ENCODE peak calls at places on chromosomes 1 and 21, in five cellular contexts. F is IMR-90; L is CD4-positive, alpha-beta memory T cell; I is gastrocnemius medialis; X is heart right ventricle. O is an unnamed sample. For H3K9me3, the result is how much of the 10 kb centered on the place peaks cover.

GRCh38 chr1:164635784-164636729 is 77.1 kb downstream of the PBX1 start:
- DNase-seq in I (peak), F (no peak), L (no peak), X (no peak), O (no peak)

GRCh38 chr1:78236711-78237110 is 190.9 kb downstream of the GIPC2 start:
- DNase-seq in F (peak), L (no peak), X (no peak), I (no peak), O (no peak)

GRCh38 chr1:236090741-236091147 is 25.9 kb upstream of the NID1 start:
- DNase-seq in I (no peak), L (no peak), X (no peak), F (peak), O (no peak)

GRCh38 chr1:114209971-114210370 is 56.3 kb upstream of the SYT6 start:
- DNase-seq in X (no peak), L (no peak), I (no peak), F (no peak), O (no peak)

GRCh38 chr1:52403566-52404115 is 582 bp downstream of the ORC1 start:
- DNase-seq in X (no peak), I (no peak), F (peak), L (peak), O (no peak)

GRCh38 chr1:84245566-84245965 is 55.9 kb upstream of the SAMD13 start:
- DNase-seq in X (no peak), L (no peak), F (no peak), I (no peak), O (peak)

GRCh38 chr1:15178571-15179484 is 25.3 kb downstream of the TMEM51 start:
- DNase-seq in X (no peak), I (no peak), L (no peak), F (peak), O (peak)

GRCh38 chr1:200429221-200429751 is 19.4 kb upstream of the ZNF281 start:
- DNase-seq in X (no peak), F (peak), I (no peak), L (no peak), O (no peak)

GRCh38 chr1:226475112-226475511 is 67.2 kb upstream of the PARP1 start:
- DNase-seq in X (no peak), F (no peak), L (no peak), I (no peak), O (no peak)

GRCh38 chr1:9449106-9449627 is 90.1 kb upstream of the SLC25A33 start:
- DNase-seq in F (peak), L (no peak), I (peak), X (no peak), O (peak)

GRCh38 chr1:226738995-226739695 is at the start of gene ITPKB:
- DNase-seq in L (peak), X (peak), F (peak), I (peak), O (peak)

GRCh38 chr21:17003221-17003620 is 509.6 kb upstream of the CXADR start:
- DNase-seq in I (no peak), F (peak), X (no peak), L (no peak), O (no peak)

GRCh38 chr1:76640092-76640491 is 227.2 kb upstream of the ST6GALNAC5 start:
- DNase-seq in L (no peak), F (peak), X (no peak), I (no peak), O (no peak)

GRCh38 chr21:45147473-45148315 is 73.3 kb downstream of the ADARB1 start:
- DNase-seq in L (no peak), X (no peak), F (no peak), I (no peak), O (no peak)

GRCh38 chr1:37822942-37823865 is 15.2 kb upstream of the YRDC start:
- DNase-seq in L (no peak), X (no peak), F (peak), I (no peak), O (no peak)

GRCh38 chr1:115712911-115713609 is 55.5 kb downstream of the CASQ2 start:
- DNase-seq in L (no peak), X (no peak), F (no peak), I (no peak), O (no peak)

GRCh38 chr1:237470712-237471310 is 419.9 kb downstream of the ZP4 start:
- DNase-seq in F (no peak), L (no peak), I (no peak), X (peak), O (no peak)

GRCh38 chr1:201585901-201586300 is 47.0 kb downstream of the NAV1 start:
- DNase-seq in L (no peak), I (no peak), F (peak), X (no peak), O (no peak)

GRCh38 chr1:21552715-21553114 is 43.5 kb downstream of the ALPL start:
- DNase-seq in I (no peak), X (no peak), L (no peak), F (peak), O (peak)

GRCh38 chr21:38351961-38352521 is 95.2 kb downstream of the KCNJ15 start:
- DNase-seq in F (peak), X (no peak), L (no peak), I (no peak), O (no peak)

GRCh38 chr21:24148461-24148860 is 1458.8 kb downstream of the MRPL39 start:
- DNase-seq in L (no peak), F (no peak), X (no peak), I (no peak), O (no peak)

GRCh38 chr1:15062479-15063099 is 91.0 kb upstream of the TMEM51 start:
- DNase-seq in F (no peak), X (no peak), I (no peak), L (no peak), O (no peak)

GRCh38 chr21:39867198-39867650 is at the start of gene PCP4:
- DNase-seq in L (no peak), I (no peak), F (no peak), X (no peak), O (peak)

GRCh38 chr1:182786223-182787001 is 3.2 kb upstream of the NPL start:
- DNase-seq in I (peak), X (peak), F (peak), L (no peak), O (peak)

GRCh38 chr1:181179980-181180964 is 91.8 kb downstream of the IER5 start:
- DNase-seq in F (peak), L (no peak), X (peak), I (peak), O (peak)

GRCh38 chr1:155002479-155003226 is at the start of gene ZBTB7B:
- DNase-seq in I (peak), X (peak), L (no peak), F (no peak), O (peak)

GRCh38 chr1:43617668-43618067 is 32.3 kb upstream of the KDM4A start:
- DNase-seq in X (no peak), L (no peak), F (no peak), I (no peak), O (no peak)

GRCh38 chr1:34736711-34737110 is 18.1 kb upstream of the GJB5 start:
- DNase-seq in X (no peak), L (no peak), F (no peak), I (no peak), O (no peak)

GRCh38 chr1:161166669-161167548 is 683 bp downstream of the PPOX start:
- DNase-seq in L (no peak), F (no peak), X (no peak), I (no peak), O (no peak)

GRCh38 chr1:18668750-18669404 is 38.2 kb downstream of the PAX7 start:
- DNase-seq in X (no peak), F (no peak), L (no peak), I (peak), O (no peak)

GRCh38 chr1:23751050-23751814 is 8.0 kb downstream of the ELOA start:
- DNase-seq in X (no peak), I (peak), L (no peak), F (peak), O (peak)

GRCh38 chr1:52294580-52294979 is 71.4 kb downstream of the CC2D1B start:
- DNase-seq in X (no peak), F (peak), L (no peak), I (no peak), O (no peak)

GRCh38 chr1:178644308-178645120 is 80.5 kb upstream of the RALGPS2 start:
- DNase-seq in X (no peak), F (peak), I (no peak), L (no peak), O (peak)

GRCh38 chr21:42481169-42481568 is 14.9 kb downstream of the RSPH1 start:
- DNase-seq in L (no peak), F (no peak), I (no peak), X (no peak), O (no peak)

DNA sequence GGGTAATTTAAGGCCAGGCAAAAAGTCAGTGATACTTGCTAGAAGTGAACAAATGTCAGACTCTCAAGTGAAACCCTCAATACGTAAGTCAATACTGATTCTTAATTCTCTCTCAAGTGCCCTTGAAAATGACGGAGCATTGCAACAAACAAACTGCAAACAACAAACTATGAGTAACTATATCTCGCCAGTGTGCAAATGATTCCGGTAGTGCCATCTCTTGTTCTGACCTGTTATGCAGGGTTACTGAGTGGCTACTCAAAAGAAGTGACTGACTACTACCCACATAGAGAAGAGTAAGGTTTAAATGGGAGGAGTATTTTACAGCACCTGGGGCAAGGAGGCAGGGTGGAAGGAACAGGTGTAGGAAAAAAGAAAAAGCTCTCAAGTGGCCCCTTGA is 1.6 kb downstream of the SLC19A2 start:
- DNase-seq in X (no peak), L (no peak), F (no peak), I (no peak), O (peak)
- H3K27ac ChIP-seq in X (peak), L (no peak), F (no peak), I (peak), O (peak)

GRCh38 chr1:51190996-51191395 is 45.1 kb upstream of the RNF11 start:
- DNase-seq in F (no peak), L (no peak), I (no peak), X (no peak), O (no peak)
- H3K9me3 ChIP-seq in F (under half), L (under half), I (under half), X (under half), O (under half)

GRCh38 chr1:231420299-231420958 is 1.7 kb downstream of the EGLN1 start:
- DNase-seq in F (peak), L (no peak), I (no peak), X (no peak), O (peak)

GRCh38 chr1:231420959-231421615 is 1.0 kb downstream of the EGLN1 start:
- DNase-seq in F (peak), X (peak), L (peak), I (peak), O (peak)

GRCh38 chr1:231421971-231422797 is at the start of gene EGLN1:
- DNase-seq in F (peak), I (peak), L (peak), X (peak), O (peak)

GRCh38 chr1:231422798-231423309 is 767 bp upstream of the EGLN1 start:
- DNase-seq in X (no peak), I (no peak), L (no peak), F (no peak), O (no peak)

GRCh38 chr1:231421616-231421970 is 494 bp downstream of the EGLN1 start:
- DNase-seq in F (peak), I (peak), L (no peak), X (peak), O (peak)
- H3K27ac ChIP-seq in F (peak), I (peak), L (peak), X (peak), O (peak)

GRCh38 chr1:73577206-73577605 is 620.8 kb downstream of the LRRIQ3 start:
- DNase-seq in X (no peak), L (no peak), I (no peak), F (no peak), O (no peak)
- H3K9me3 ChIP-seq in X (under half), L (under half), I (under half), F (under half), O (under half)

DNA sequence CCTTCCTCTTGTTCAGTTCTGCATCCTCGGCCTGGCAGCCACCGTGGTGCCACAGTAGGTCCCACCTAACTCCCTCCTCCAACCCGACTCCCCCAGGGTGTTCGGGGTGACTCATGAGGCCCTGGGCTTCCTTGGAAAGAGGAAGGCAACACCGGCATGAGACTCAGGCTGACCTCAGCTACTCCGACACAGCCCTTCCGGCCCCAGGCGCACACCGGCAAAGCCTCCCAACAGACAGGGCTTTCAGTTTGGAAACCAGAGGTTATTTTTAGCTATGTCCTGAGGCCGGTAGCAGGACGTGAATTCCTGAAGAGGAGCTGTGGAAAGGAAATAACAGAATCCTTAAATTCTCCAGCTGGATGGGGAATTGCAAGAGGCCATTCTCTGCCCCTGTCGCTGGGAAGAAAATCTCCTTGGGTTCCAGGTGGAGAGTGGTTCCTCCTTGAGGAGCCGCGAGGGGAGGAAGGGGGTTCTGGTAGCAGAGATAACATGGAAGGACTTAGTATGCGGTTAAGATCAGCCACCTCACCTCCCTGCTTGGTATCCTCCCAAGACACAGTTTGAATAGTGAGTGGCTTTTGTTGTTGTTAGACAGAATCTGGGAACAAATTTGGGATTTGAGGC is 24.4 kb downstream of the PLXNA2 start:
- DNase-seq in L (no peak), F (peak), X (peak), I (peak), O (peak)
- H3K27ac ChIP-seq in L (no peak), F (peak), X (peak), I (peak), O (peak)

DNA sequence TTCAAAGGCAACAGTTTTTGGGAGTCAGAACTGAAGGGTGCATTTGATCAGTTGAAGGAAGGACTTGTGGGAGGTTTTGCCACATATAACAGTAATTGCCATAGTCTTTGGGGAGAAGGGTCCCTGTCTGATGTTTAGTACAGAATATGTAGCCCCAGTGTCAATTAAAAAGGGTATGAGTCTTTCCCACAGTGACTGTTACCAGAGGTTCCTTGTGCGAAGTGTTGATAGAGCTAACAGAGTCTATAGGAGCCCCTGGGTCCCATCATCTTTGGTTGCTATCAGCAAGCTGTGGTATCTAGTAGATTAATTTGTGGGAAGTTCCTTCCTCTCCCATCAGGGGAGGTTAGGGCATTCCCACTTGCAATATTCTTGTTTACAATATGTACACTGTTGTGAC is 329.2 kb downstream of the PTPRU start:
- DNase-seq in X (no peak), L (no peak), I (no peak), F (no peak), O (no peak)
- H3K9me3 ChIP-seq in X (under half), L (under half), I (under half), F (under half), O (under half)

GRCh38 chr1:211335507-211336157 is 9.0 kb downstream of the TRAF5 start:
- DNase-seq in I (no peak), F (no peak), X (no peak), L (peak), O (no peak)

GRCh38 chr1:211336775-211337174 is 10.1 kb downstream of the TRAF5 start:
- DNase-seq in I (no peak), F (no peak), L (no peak), X (no peak), O (no peak)

GRCh38 chr1:211333906-211334305 is 7.3 kb downstream of the TRAF5 start:
- DNase-seq in L (no peak), F (peak), I (no peak), X (no peak), O (no peak)

GRCh38 chr1:211336161-211336560 is 9.5 kb downstream of the TRAF5 start:
- DNase-seq in L (no peak), I (no peak), F (no peak), X (no peak), O (no peak)

GRCh38 chr1:211334986-211335385 is 8.4 kb downstream of the TRAF5 start:
- DNase-seq in I (no peak), X (no peak), F (peak), L (no peak), O (no peak)
- H3K27ac ChIP-seq in I (no peak), X (no peak), F (no peak), L (peak), O (no peak)

DNA sequence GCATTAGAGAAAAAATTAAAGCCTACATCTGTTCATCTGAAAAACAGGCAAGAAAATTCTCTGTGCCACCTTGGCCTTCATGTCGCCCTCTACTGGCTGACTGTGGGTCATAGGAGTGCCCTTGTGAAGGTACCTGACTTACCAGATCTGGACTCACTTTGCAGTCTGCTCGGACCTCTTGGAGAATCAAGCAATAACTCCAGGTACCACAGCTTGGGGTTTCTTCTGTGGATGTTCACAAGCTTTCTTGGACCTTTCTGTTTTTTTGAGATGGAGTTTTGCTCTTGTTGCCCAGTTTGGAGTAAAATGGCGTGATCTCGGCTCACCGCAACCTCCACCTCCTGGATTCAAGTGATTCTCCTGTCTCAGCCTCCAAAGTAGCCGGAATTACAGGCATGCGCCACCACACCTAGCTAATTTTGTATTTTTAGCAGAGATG is 2.4 kb upstream of the PRAMEF18 start:
- DNase-seq in F (no peak), I (no peak), L (no peak), X (no peak), O (no peak)
- H3K9me3 ChIP-seq in F (under half), I (under half), L (under half), X (under half), O (under half)

DNA sequence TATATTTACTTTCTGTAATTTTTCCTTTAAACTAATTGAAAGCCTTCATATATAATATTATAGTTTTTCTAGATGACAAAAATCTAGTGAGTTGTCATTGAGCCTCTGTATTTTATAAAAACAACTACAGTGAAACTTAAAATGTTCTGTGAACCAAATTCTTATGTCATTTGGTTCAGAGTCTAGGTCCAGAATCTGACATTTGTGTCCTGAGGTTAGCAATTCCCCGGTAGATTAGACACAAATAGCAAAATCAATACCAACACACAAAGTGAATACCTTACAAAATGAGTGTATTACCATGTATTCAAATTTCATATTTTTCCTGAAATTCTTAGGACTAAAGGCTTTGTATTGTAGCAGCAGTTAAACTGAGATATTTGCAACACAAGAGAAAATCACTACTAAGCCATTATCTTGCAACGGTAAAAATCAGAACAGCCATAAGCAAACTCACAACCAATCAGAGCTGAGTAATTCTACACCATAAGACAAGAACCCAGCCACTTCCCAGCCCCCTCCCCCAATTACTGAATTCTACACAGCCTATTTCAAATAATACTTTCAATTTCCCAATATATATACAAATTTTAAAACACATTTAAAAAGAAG is 573.5 kb downstream of the SMYD3 start:
- DNase-seq in F (no peak), I (no peak), X (no peak), L (no peak), O (no peak)
- H3K27ac ChIP-seq in F (no peak), I (no peak), X (no peak), L (no peak), O (peak)

GRCh38 chr1:220485791-220486190 is 42.1 kb upstream of the MARK1 start:
- DNase-seq in L (no peak), I (no peak), X (no peak), F (no peak), O (no peak)

GRCh38 chr1:220484135-220484534 is 43.8 kb upstream of the MARK1 start:
- DNase-seq in L (no peak), I (no peak), X (no peak), F (no peak), O (no peak)

GRCh38 chr1:220485131-220485530 is 42.8 kb upstream of the MARK1 start:
- DNase-seq in X (no peak), L (no peak), I (no peak), F (no peak), O (no peak)

GRCh38 chr1:220483700-220484099 is 44.2 kb upstream of the MARK1 start:
- DNase-seq in X (no peak), F (no peak), L (no peak), I (no peak), O (no peak)

GRCh38 chr1:220487297-220487820 is 40.6 kb upstream of the MARK1 start:
- DNase-seq in L (no peak), F (peak), X (no peak), I (no peak), O (peak)
- H3K9me3 ChIP-seq in L (under half), F (under half), X (under half), I (under half), O (under half)